ENCODE peak calls at places on chromosomes 5 and 9, in four cellular contexts. One of them, this sample, is unnamed.

GRCh38 chr5:141947366-141947765 is 10.6 kb downstream of the PCDH12 start:
- DNase-seq in omental fat pad: no peak
- DNase-seq in esophagus squamous epithelium: no peak
- DNase-seq in dorsolateral prefrontal cortex: no peak
- DNase-seq in this sample: no peak

GRCh38 chr9:110769667-110770066 is 101.1 kb downstream of the MUSK start:
- DNase-seq in omental fat pad: no peak
- DNase-seq in esophagus squamous epithelium: no peak
- DNase-seq in dorsolateral prefrontal cortex: no peak
- DNase-seq in this sample: no peak

GRCh38 chr5:10442581-10442980 is 902 bp downstream of the ROPN1L start:
- DNase-seq in omental fat pad: no peak
- DNase-seq in esophagus squamous epithelium: no peak
- DNase-seq in dorsolateral prefrontal cortex: no peak
- DNase-seq in this sample: no peak

GRCh38 chr5:123344819-123345426 is 78.3 kb downstream of the CEP120 start:
- DNase-seq in omental fat pad: no peak
- DNase-seq in esophagus squamous epithelium: no peak
- DNase-seq in dorsolateral prefrontal cortex: no peak
- DNase-seq in this sample: no peak

GRCh38 chr9:98345011-98345410 is 89.6 kb upstream of the TBC1D2 start:
- DNase-seq in omental fat pad: no peak
- DNase-seq in esophagus squamous epithelium: no peak
- DNase-seq in dorsolateral prefrontal cortex: peak
- DNase-seq in this sample: no peak

GRCh38 chr9:133113928-133114351 is 7.1 kb downstream of the RALGDS start:
- DNase-seq in omental fat pad: no peak
- DNase-seq in esophagus squamous epithelium: no peak
- DNase-seq in dorsolateral prefrontal cortex: peak
- DNase-seq in this sample: no peak

GRCh38 chr9:138023394-138024124 is 146.0 kb downstream of the CACNA1B start:
- DNase-seq in omental fat pad: no peak
- DNase-seq in esophagus squamous epithelium: no peak
- DNase-seq in dorsolateral prefrontal cortex: peak
- DNase-seq in this sample: no peak

GRCh38 chr5:93724791-93725190 is 16.6 kb downstream of the POU5F2 start:
- DNase-seq in omental fat pad: no peak
- DNase-seq in esophagus squamous epithelium: no peak
- DNase-seq in dorsolateral prefrontal cortex: no peak
- DNase-seq in this sample: no peak

GRCh38 chr5:177402271-177403043 is 2.0 kb upstream of the PFN3 start:
- DNase-seq in omental fat pad: no peak
- DNase-seq in esophagus squamous epithelium: no peak
- DNase-seq in dorsolateral prefrontal cortex: peak
- DNase-seq in this sample: peak

DNA sequence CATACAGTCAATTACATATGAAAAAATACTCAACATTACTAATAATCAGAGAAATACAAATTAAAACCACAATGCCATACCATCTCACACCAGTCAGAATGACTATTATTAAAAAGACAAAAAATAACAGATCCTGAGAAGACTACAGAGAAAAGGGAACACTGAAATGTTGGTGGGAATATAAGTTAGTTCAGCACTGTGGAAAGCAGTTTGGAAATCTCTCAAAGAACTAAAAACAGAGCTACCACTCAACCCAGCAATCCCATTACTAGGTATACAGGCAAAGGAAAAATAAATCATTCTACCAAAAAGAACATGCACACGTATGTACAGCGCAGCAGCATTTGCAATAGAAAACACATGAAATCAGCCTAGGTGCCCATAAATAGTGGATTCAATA is 41.6 kb upstream of the CCNG1 start:
- DNase-seq in omental fat pad: no peak
- DNase-seq in esophagus squamous epithelium: no peak
- DNase-seq in dorsolateral prefrontal cortex: no peak
- DNase-seq in this sample: no peak
- TF ChIP-seq CTCF in omental fat pad: no peak
- TF ChIP-seq CTCF in esophagus squamous epithelium: no peak
- TF ChIP-seq CTCF in dorsolateral prefrontal cortex: no peak
- TF ChIP-seq CTCF in this sample: no peak

GRCh38 chr9:21155501-21155900 is 11.0 kb downstream of the IFNA21 start:
- DNase-seq in omental fat pad: no peak
- DNase-seq in esophagus squamous epithelium: no peak
- DNase-seq in dorsolateral prefrontal cortex: no peak
- DNase-seq in this sample: no peak

DNA sequence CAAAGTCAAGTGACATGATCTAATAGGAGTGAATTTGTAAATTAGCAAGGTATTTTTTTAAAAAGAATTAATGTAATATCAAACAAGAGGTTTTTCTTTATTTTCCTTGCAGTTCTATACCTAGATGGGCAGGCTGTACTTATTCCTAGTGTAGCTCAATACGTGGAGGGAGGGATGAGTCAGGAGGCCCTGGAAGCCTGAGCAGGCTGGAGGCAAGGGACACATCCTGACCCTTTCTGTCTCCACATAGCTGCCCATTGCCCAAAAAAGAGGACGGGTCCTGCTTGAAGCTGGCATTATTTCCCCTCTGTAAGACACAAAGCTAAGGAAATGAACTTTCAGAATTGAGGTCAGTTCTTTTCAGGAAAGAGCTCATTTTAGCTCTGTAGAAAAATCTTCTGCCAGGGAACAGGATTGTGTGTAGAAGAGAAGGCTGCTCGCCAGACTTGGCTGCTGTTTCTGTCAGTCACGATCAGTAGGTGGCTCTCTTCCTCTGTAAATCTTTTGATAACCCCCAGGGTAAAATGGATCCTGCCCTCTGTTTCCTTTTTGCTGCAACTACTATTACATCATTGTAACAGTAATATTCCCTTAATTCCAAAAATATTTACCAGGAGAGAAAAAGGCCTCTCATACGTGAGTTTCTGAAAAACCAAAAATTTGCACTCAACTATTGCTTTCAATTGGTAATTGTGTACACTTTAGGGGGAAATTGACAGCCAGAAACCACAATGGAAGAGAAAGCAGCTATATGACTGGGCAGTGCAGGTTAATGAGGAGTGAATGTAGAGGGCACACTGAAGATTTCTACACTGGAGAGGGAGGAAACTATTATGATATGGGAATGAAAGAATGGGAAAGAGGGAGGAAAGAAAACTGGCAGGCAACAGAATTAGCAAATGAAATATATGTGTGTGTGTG is 12.3 kb upstream of the IFNW1 start:
- DNase-seq in omental fat pad: no peak
- DNase-seq in esophagus squamous epithelium: no peak
- DNase-seq in dorsolateral prefrontal cortex: no peak
- DNase-seq in this sample: no peak
- TF ChIP-seq CTCF in omental fat pad: no peak
- TF ChIP-seq CTCF in esophagus squamous epithelium: no peak
- TF ChIP-seq CTCF in dorsolateral prefrontal cortex: no peak
- TF ChIP-seq CTCF in this sample: no peak

DNA sequence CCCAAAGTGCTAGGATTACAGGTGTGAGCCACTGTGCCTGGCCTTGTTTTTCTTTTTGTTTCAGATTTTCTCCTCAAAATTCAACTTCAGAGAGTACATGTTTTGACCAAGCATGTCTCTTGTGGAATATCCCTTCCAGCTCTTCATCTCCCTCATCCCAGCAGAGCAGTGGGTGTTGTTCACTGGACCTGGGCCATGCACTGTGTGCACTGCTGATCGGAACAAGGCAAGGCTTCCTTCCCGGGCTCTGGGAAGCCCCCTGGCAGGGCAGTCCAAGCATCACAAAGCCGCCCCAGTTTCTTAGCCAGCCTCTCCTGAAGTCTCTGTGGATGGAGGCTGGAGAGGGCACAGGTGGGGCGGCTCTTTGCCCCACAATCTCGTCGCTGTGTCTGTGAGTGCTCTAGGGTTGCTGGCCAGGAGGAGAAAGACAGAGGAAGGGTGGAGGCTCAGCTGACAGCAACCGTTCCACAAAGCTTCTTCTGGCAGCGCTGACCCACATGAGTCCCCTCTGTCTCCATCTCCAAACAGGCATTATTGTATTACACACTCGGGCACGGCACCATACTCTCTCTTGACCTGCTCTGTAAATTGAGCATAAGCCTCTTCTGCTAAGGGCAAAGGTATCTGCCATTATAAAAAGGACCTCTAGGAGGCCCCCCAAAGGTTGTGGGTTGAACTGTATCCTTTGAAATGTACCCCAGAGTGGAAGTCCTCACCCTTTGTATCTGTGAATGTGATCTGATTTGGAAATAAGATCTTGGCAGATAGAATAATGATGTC is 89.6 kb downstream of the TARS1 start:
- DNase-seq in omental fat pad: no peak
- DNase-seq in esophagus squamous epithelium: no peak
- DNase-seq in dorsolateral prefrontal cortex: no peak
- DNase-seq in this sample: no peak
- TF ChIP-seq CTCF in omental fat pad: no peak
- TF ChIP-seq CTCF in esophagus squamous epithelium: no peak
- TF ChIP-seq CTCF in dorsolateral prefrontal cortex: no peak
- TF ChIP-seq CTCF in this sample: no peak

GRCh38 chr9:1427856-1428255 is 377.7 kb downstream of the DMRT2 start:
- DNase-seq in omental fat pad: no peak
- DNase-seq in esophagus squamous epithelium: no peak
- DNase-seq in dorsolateral prefrontal cortex: no peak
- DNase-seq in this sample: no peak

GRCh38 chr9:1434082-1434481 is 383.9 kb downstream of the DMRT2 start:
- DNase-seq in omental fat pad: no peak
- DNase-seq in esophagus squamous epithelium: no peak
- DNase-seq in dorsolateral prefrontal cortex: no peak
- DNase-seq in this sample: no peak

GRCh38 chr9:1429328-1429727 is 379.2 kb downstream of the DMRT2 start:
- DNase-seq in omental fat pad: no peak
- DNase-seq in esophagus squamous epithelium: no peak
- DNase-seq in dorsolateral prefrontal cortex: no peak
- DNase-seq in this sample: no peak
- TF ChIP-seq CTCF in omental fat pad: no peak
- TF ChIP-seq CTCF in esophagus squamous epithelium: no peak
- TF ChIP-seq CTCF in dorsolateral prefrontal cortex: no peak
- TF ChIP-seq CTCF in this sample: no peak

GRCh38 chr9:134215709-134216448 is 51.5 kb upstream of the RNU6ATAC start:
- DNase-seq in omental fat pad: peak
- DNase-seq in esophagus squamous epithelium: no peak
- DNase-seq in dorsolateral prefrontal cortex: no peak
- DNase-seq in this sample: no peak

GRCh38 chr9:134216449-134216951 is 52.1 kb upstream of the RNU6ATAC start:
- DNase-seq in omental fat pad: peak
- DNase-seq in esophagus squamous epithelium: no peak
- DNase-seq in dorsolateral prefrontal cortex: no peak
- DNase-seq in this sample: no peak

GRCh38 chr9:134216961-134217360 is 52.6 kb upstream of the RNU6ATAC start:
- DNase-seq in omental fat pad: no peak
- DNase-seq in esophagus squamous epithelium: no peak
- DNase-seq in dorsolateral prefrontal cortex: no peak
- DNase-seq in this sample: no peak

GRCh38 chr9:134218230-134218629 is 53.9 kb upstream of the RNU6ATAC start:
- DNase-seq in omental fat pad: no peak
- DNase-seq in esophagus squamous epithelium: no peak
- DNase-seq in dorsolateral prefrontal cortex: no peak
- DNase-seq in this sample: no peak

GRCh38 chr9:134217431-134218210 is 53.3 kb upstream of the RNU6ATAC start:
- DNase-seq in omental fat pad: no peak
- DNase-seq in esophagus squamous epithelium: no peak
- DNase-seq in dorsolateral prefrontal cortex: no peak
- DNase-seq in this sample: no peak
- TF ChIP-seq CTCF in omental fat pad: no peak
- TF ChIP-seq CTCF in esophagus squamous epithelium: no peak
- TF ChIP-seq CTCF in dorsolateral prefrontal cortex: no peak
- TF ChIP-seq CTCF in this sample: no peak

DNA sequence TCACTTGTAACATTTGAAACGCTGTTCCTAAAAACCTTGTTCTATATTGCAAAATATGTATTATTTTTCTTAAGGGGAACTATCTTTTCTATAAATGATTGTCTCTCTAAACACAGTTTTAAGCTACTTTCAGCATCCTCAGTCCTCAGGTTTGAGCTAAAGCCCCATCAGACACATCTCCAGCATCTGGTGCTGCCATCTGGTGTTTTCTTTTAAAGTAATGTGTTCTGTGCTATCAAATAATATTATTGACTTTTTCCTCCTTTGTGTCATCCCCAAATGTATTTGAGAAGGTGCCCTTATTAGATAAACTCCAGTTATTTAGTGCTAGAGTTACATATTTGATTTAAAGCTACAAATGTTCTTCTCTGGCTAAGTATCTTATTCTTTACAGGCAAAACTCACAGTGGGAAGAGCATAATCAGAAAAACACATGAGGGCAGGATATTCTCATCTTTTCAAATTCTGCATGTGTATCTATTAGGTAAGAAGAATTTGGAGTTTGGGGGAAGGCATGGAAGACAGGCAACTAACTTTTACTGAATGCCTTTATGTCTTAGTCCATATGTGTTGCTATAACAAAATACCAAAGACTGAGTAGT is 27.5 kb downstream of the ZNF474 start:
- DNase-seq in omental fat pad: no peak
- DNase-seq in esophagus squamous epithelium: no peak
- DNase-seq in dorsolateral prefrontal cortex: no peak
- DNase-seq in this sample: no peak
- TF ChIP-seq CTCF in omental fat pad: no peak
- TF ChIP-seq CTCF in esophagus squamous epithelium: no peak
- TF ChIP-seq CTCF in dorsolateral prefrontal cortex: peak
- TF ChIP-seq CTCF in this sample: no peak

This sample was measured in activated B cell treated with CpG ODN at 0.5 μM for 24 hours.